ENCODE peak calls at places on chromosomes 5 and 9, in nine cellular contexts. L, W, V, D, M, Y, F, G and T are unnamed samples.

GRCh38 chr9:135334953-135335460 is 144.6 kb upstream of the PPP1R26 start:
- DNase-seq in G (no peak), Y (no peak), D (no peak), L (no peak), V (no peak), F (no peak), M (no peak), W (no peak), T (no peak)

GRCh38 chr5:517535-518100 is 6.6 kb downstream of the SLC9A3 start:
- DNase-seq in D (no peak), W (no peak), M (no peak), Y (no peak), V (no peak), G (no peak), F (no peak), L (no peak), T (no peak)

GRCh38 chr5:6370580-6370979 is 7.8 kb downstream of the MED10 start:
- DNase-seq in L (no peak), D (no peak), M (no peak), F (no peak), Y (no peak), W (peak), G (no peak), V (no peak), T (no peak)

GRCh38 chr9:88816141-88816540 is 175.1 kb upstream of the S1PR3 start:
- DNase-seq in Y (no peak), D (no peak), M (no peak), L (no peak), F (no peak), V (no peak), G (no peak), W (no peak), T (no peak)

GRCh38 chr5:179400020-179400419 is 54.8 kb upstream of the ADAMTS2 start:
- DNase-seq in D (no peak), G (no peak), L (no peak), F (no peak), Y (no peak), M (no peak), W (no peak), V (no peak), T (no peak)

GRCh38 chr5:136064510-136064909 is 35.7 kb downstream of the TGFBI start:
- DNase-seq in Y (no peak), L (no peak), V (no peak), M (no peak), G (peak), W (no peak), D (no peak), F (no peak), T (no peak)

GRCh38 chr5:135056316-135057030 is 22.4 kb upstream of the PITX1 start:
- DNase-seq in V (no peak), Y (no peak), F (no peak), D (no peak), G (no peak), W (no peak), L (no peak), M (no peak), T (no peak)

GRCh38 chr9:104802110-104802509 is 38.2 kb downstream of the NIPSNAP3B start:
- DNase-seq in L (no peak), Y (no peak), V (no peak), M (no peak), G (no peak), D (no peak), F (no peak), W (no peak), T (no peak)

GRCh38 chr5:98750693-98751092 is 22.8 kb upstream of the RGMB start:
- DNase-seq in G (no peak), W (no peak), Y (no peak), D (no peak), L (peak), V (no peak), M (no peak), F (no peak), T (no peak)

GRCh38 chr5:64331597-64332277 is 166.1 kb downstream of the RNF180 start:
- DNase-seq in L (no peak), F (no peak), V (peak), Y (peak), D (no peak), M (no peak), G (no peak), W (no peak), T (no peak)

GRCh38 chr5:17928571-17928970 is 294.3 kb downstream of the TAF11L14 start:
- DNase-seq in Y (no peak), V (peak), M (peak), L (no peak), F (no peak), G (no peak), D (no peak), W (no peak), T (no peak)

GRCh38 chr9:134811673-134812668 is 68.6 kb upstream of the FCN2 start:
- DNase-seq in F (no peak), L (no peak), M (no peak), D (no peak), V (no peak), G (no peak), W (no peak), Y (no peak), T (no peak)

GRCh38 chr5:147245381-147246055 is 10.7 kb downstream of the STK32A start:
- DNase-seq in W (no peak), G (no peak), M (no peak), Y (no peak), D (no peak), L (no peak), F (no peak), V (no peak), T (no peak)

GRCh38 chr5:998276-998974 is 10.2 kb upstream of the NKD2 start:
- DNase-seq in D (no peak), V (no peak), Y (no peak), M (no peak), F (peak), L (no peak), G (no peak), W (peak), T (peak)

GRCh38 chr5:180830253-180831138 is 27.9 kb upstream of the MGAT1 start:
- DNase-seq in F (peak), W (peak), D (no peak), Y (peak), G (no peak), L (peak), M (no peak), V (peak), T (peak)

GRCh38 chr9:33344145-33344544 is 53.8 kb downstream of the NFX1 start:
- DNase-seq in D (no peak), M (no peak), W (no peak), G (no peak), F (no peak), L (peak), V (no peak), Y (no peak), T (no peak)

GRCh38 chr5:103511554-103511885 is 51.1 kb downstream of the NUDT12 start:
- DNase-seq in W (no peak), M (no peak), V (no peak), G (no peak), D (no peak), L (peak), Y (no peak), F (no peak), T (no peak)

DNA sequence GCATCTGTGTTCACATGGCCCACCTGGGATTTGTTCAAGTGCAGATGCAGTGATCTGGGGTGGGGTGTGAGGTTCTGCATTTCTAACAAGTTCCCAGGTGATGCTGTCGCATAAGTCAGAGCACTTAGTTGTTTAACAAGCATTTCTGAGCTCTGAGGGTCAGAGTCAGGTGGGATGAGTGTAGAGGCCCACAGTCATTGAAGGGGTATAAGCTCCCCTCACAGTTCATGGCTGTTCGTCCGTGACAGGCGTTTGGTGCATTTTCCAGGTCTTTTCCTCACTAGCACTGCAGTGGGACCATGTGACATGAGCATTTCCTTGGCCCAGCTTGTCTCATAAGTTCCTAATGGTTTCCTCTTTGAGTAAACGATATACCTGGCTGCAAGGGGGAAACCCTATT is 128.0 kb upstream of the EGFLAM start:
- DNase-seq in W (no peak), V (no peak), F (no peak), M (no peak), D (no peak), L (no peak), G (no peak), Y (no peak), T (no peak)
- H3K27ac ChIP-seq in W (no peak), V (no peak), F (no peak), M (no peak), D (no peak), L (no peak), G (no peak), Y (no peak), T (no peak)

GRCh38 chr5:129904102-129904666 is at the start of gene CHSY3:
- DNase-seq in M (peak), V (peak), L (peak), W (peak), G (peak), F (peak), D (peak), Y (peak), T (peak)
- TF ChIP-seq POLR2A in M (no peak), V (no peak), L (no peak), W (peak), G (no peak), F (peak), D (no peak), Y (peak), T (no peak)

DNA sequence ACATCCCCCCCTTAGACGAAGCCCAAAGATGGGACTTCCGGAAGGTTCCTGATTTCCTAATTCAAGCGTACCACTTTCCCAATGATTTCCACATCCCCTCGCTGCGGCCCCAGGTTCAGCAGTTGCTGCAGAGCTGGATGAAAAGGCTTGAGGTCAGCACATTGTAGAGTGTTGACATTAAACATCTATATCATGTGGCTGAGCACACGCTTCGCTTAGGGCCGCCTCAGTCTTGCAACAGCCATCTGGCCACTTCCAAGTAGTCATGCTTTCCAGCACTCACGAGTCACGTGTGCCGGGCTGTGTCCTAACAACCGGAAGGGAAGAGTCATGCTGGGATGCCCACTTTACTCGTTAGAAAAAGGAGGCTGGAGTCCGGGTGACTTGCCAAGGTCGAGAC is 340.6 kb upstream of the IRX4 start:
- DNase-seq in F (no peak), Y (no peak), D (no peak), M (no peak), V (no peak), W (no peak), G (no peak), L (no peak), T (no peak)
- H3K27ac ChIP-seq in F (no peak), Y (no peak), D (no peak), M (no peak), V (no peak), W (no peak), G (no peak), L (no peak), T (no peak)

DNA sequence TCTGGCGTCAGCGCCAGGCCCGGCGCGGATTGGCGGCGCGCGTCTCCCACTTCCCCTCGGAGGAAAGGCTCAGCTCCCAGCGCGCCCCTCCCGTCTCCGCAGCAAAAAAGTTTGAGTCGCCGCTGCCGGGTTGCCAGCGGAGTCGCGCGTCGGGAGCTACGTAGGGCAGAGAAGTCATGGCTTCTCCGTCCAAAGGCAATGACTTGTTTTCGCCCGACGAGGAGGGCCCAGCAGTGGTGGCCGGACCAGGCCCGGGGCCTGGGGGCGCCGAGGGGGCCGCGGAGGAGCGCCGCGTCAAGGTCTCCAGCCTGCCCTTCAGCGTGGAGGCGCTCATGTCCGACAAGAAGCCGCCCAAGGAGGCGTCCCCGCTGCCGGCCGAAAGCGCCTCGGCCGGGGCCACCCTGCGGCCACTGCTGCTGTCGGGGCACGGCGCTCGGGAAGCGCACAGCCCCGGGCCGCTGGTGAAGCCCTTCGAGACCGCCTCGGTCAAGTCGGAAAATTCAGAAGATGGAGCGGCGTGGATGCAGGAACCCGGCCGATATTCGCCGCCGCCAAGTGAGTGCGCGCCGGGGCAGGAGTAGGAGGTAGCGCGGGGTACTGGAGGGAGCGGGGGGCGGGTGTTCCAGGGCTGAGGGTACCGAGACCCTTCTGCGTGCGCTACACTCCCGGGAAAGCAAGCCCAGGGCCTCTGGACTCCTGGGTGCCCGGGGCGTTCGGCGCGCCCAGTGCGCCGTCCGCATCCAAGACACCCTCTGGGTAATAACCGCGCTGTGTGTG is at the start of gene MSX2:
- DNase-seq in V (peak), M (peak), G (peak), F (peak), L (peak), W (peak), Y (peak), D (peak), T (peak)
- TF ChIP-seq POLR2A in V (peak), M (no peak), G (no peak), F (peak), L (peak), W (peak), Y (peak), D (no peak), T (no peak)

DNA sequence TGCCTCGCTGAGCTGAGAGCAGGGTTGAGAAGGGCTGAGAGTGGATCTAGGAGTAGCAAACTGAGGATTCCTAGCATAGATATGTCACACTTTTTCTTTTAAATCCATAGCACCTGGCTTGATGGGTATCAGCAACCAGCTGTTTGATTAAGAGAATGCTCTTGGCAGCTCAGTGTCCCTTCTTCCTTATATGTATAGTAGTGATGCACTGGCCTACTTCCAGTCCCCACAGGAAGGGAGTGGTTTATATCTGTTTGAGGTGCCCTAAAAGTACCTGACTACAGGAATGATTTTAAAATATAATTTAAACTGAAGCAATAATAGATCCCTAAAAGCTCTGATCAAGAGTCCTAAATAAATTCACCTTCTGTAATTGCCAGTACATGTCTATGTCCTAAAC is 546.8 kb upstream of the ZNF608 start:
- DNase-seq in D (no peak), V (no peak), G (no peak), L (no peak), F (no peak), W (no peak), Y (no peak), M (no peak), T (no peak)
- H3K27ac ChIP-seq in D (no peak), V (no peak), G (no peak), L (no peak), F (no peak), W (no peak), Y (no peak), M (no peak), T (no peak)

GRCh38 chr5:72709341-72709740 is 107.1 kb upstream of the TNPO1 start:
- DNase-seq in V (no peak), L (no peak), D (no peak), M (no peak), Y (no peak), G (no peak), F (no peak), W (no peak), T (no peak)

GRCh38 chr5:72703876-72704275 is 112.6 kb upstream of the TNPO1 start:
- DNase-seq in V (no peak), M (no peak), Y (no peak), D (no peak), W (no peak), L (no peak), G (no peak), F (no peak), T (no peak)

GRCh38 chr5:72702881-72703434 is 113.5 kb upstream of the TNPO1 start:
- DNase-seq in G (no peak), W (no peak), D (no peak), F (no peak), V (no peak), L (no peak), M (no peak), Y (no peak), T (no peak)

DNA sequence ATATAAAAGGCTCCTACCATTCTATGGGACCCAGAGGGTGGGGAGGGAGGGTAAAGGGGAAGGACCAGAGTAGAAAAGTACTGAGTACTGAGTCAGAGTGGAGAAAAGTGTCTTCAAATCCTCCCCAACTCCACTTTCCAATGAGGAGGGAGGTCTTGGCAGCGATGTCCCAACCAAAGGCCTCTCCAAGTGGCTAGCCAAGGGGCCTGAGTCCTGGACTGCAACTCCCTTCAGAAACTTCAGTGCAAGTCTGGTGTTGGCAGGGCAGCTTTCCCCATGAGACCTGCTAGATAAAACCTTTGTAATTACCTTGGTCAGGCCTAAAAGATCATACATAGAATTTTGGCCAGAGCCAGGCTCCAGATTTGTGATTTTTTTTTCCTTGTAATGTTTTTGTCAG is 111.3 kb upstream of the TNPO1 start:
- DNase-seq in L (no peak), V (no peak), F (no peak), G (no peak), M (no peak), Y (no peak), D (no peak), W (no peak), T (no peak)
- TF ChIP-seq POLR2A in L (no peak), V (no peak), F (no peak), G (no peak), M (no peak), Y (no peak), D (no peak), W (no peak), T (no peak)

GRCh38 chr5:159337291-159337974 is 7.1 kb upstream of the IL12B start:
- DNase-seq in M (no peak), W (no peak), D (no peak), F (no peak), L (peak), G (no peak), Y (no peak), V (no peak), T (no peak)

GRCh38 chr5:159338143-159338542 is 7.9 kb upstream of the IL12B start:
- DNase-seq in V (no peak), M (no peak), L (no peak), G (no peak), Y (no peak), D (no peak), W (no peak), F (no peak), T (no peak)

GRCh38 chr5:159339451-159339850 is 9.2 kb upstream of the IL12B start:
- DNase-seq in M (no peak), Y (no peak), V (no peak), D (no peak), L (no peak), G (no peak), W (no peak), F (no peak), T (no peak)

GRCh38 chr5:159332800-159333563 is 2.7 kb upstream of the IL12B start:
- DNase-seq in V (no peak), Y (no peak), W (no peak), L (no peak), D (no peak), F (no peak), G (no peak), M (no peak), T (no peak)

DNA sequence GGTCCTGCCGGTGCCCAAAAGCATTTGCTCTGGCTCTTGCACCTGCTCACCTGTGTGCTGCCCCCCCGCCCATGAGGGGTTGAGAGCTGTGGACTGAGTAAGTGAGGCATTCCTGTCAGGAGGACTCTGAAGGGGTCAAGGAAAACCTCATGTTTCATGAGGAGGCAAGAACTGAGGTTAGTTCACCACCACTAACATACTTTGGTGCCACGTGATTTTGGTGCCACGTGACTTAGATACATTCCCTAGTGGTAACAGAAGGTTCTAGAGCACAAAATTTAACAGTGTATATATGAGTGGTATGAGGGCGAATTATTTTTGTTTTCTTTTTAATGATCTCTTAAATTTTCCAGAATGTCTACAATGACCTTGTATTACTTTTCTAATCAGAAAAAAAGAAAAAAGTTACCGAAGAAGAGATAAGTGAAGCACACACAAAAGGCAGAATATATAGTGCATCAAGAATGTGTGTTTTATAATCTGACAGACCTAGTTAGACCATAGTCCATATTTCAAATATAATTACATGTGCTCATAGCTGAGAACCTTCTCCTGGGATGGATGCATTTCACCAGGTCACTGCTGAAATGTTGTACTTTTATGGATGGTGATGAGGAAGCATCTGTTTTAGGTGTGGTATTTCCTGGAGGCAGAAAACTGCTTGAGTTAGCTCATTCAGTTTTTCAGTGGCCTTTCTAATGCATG is 6.5 kb upstream of the IL12B start:
- DNase-seq in W (no peak), M (no peak), Y (no peak), F (no peak), D (no peak), G (no peak), L (no peak), V (no peak), T (no peak)
- H3K27ac ChIP-seq in W (no peak), M (no peak), Y (no peak), F (no peak), D (no peak), G (no peak), L (no peak), V (no peak), T (no peak)